ENCODE peak calls at places on chromosomes 5 and 9, in nine cellular contexts. N, O, X, W, H, S, Q, L and I are unnamed samples.
A peak's percentile ranks its signal among the peaks of the same experiment; 100 is the strongest.

GRCh38 chr9:29208670-29209069 is 1635.4 kb upstream of the C9orf72 start:
- DNase-seq in W (no peak), H (peak; percentile 6), Q (peak; percentile 84), N (no peak), X (no peak), L (no peak), S (no peak), O (peak; percentile 13), I (no peak)

GRCh38 chr9:78363221-78363620 is 66.3 kb downstream of the PSAT1 start:
- DNase-seq in L (peak; percentile 89), X (no peak), Q (no peak), S (no peak), O (no peak), H (no peak), W (peak; percentile 28), N (no peak), I (peak; percentile 85)

GRCh38 chr9:136021171-136021890 is 60.2 kb upstream of the UBAC1 start:
- DNase-seq in N (no peak), L (peak; percentile 65), O (no peak), W (no peak), H (peak; percentile 72), X (no peak), S (no peak), Q (no peak), I (no peak)

GRCh38 chr9:13823021-13823420 is 490.9 kb downstream of the NFIB start:
- DNase-seq in H (no peak), X (no peak), L (no peak), N (no peak), Q (no peak), O (no peak), W (no peak), S (no peak), I (no peak)

GRCh38 chr9:105038057-105038456 is 110.1 kb upstream of the ABCA1 start:
- DNase-seq in O (no peak), W (no peak), X (no peak), S (no peak), Q (no peak), L (no peak), H (no peak), N (no peak), I (no peak)

GRCh38 chr5:168790691-168791230 is 211.6 kb upstream of the PANK3 start:
- DNase-seq in S (no peak), L (no peak), H (no peak), X (no peak), W (no peak), Q (no peak), O (no peak), N (no peak), I (no peak)

GRCh38 chr5:155259648-155260047 is 246.1 kb downstream of the KIF4B start:
- DNase-seq in O (no peak), S (no peak), X (no peak), H (no peak), L (no peak), Q (no peak), W (no peak), N (no peak), I (no peak)

GRCh38 chr5:124783794-124784193 is 37.4 kb upstream of the ZNF608 start:
- DNase-seq in Q (no peak), N (no peak), H (no peak), S (no peak), W (no peak), O (no peak), L (no peak), X (no peak), I (peak; percentile 41)

GRCh38 chr5:127892467-127893207 is 189.4 kb downstream of the CCDC192 start:
- DNase-seq in N (no peak), O (peak; percentile 72), L (no peak), W (no peak), S (no peak), H (no peak), X (peak; percentile 59), Q (peak; percentile 47), I (no peak)

GRCh38 chr9:109705515-109705914 is 74.5 kb upstream of the PALM2AKAP2 start:
- DNase-seq in W (no peak), N (peak; percentile 8), X (peak; percentile 32), H (peak; percentile 39), S (no peak), O (peak; percentile 46), L (peak; percentile 58), Q (peak; percentile 3), I (peak; percentile 56)

GRCh38 chr9:38384990-38385848 is 7.3 kb upstream of the ALDH1B1 start:
- DNase-seq in O (no peak), L (no peak), H (peak; percentile 22), N (no peak), X (no peak), W (no peak), S (no peak), Q (no peak), I (no peak)

GRCh38 chr5:32583582-32584232 is 1.6 kb upstream of the SUB1 start:
- DNase-seq in Q (no peak), S (no peak), L (no peak), X (no peak), N (no peak), O (no peak), W (no peak), H (peak; percentile 57), I (no peak)

GRCh38 chr5:66666778-66667177 is 70.6 kb downstream of the MAST4 start:
- DNase-seq in X (no peak), O (no peak), N (no peak), H (peak; percentile 16), S (no peak), L (no peak), Q (no peak), W (no peak), I (no peak)

GRCh38 chr9:19232830-19233194 is 2.3 kb downstream of the DENND4C start:
- DNase-seq in X (no peak), Q (peak; percentile 1), H (no peak), O (no peak), S (no peak), N (no peak), L (peak; percentile 82), W (no peak), I (peak; percentile 19)

GRCh38 chr5:154826-155225 is 36.5 kb upstream of the LRRC14B start:
- DNase-seq in L (no peak), O (no peak), X (no peak), Q (no peak), N (no peak), W (no peak), S (no peak), H (no peak), I (no peak)

GRCh38 chr9:16555802-16556201 is 314.7 kb downstream of the BNC2 start:
- DNase-seq in S (no peak), L (no peak), X (no peak), N (no peak), O (no peak), W (no peak), Q (no peak), H (no peak), I (no peak)

GRCh38 chr5:307306-307705 is 14.2 kb upstream of the AHRR start:
- DNase-seq in Q (no peak), H (no peak), W (no peak), O (no peak), X (no peak), S (no peak), N (no peak), L (no peak), I (no peak)

GRCh38 chr5:123844873-123845272 is 332.9 kb downstream of the CSNK1G3 start:
- DNase-seq in N (no peak), H (no peak), S (no peak), Q (no peak), W (no peak), O (no peak), L (no peak), X (no peak), I (no peak)

GRCh38 chr9:129328357-129329103 is 150.5 kb upstream of the IER5L start:
- DNase-seq in N (no peak), Q (no peak), X (no peak), H (no peak), S (no peak), O (no peak), L (peak; percentile 91), W (no peak), I (no peak)

GRCh38 chr5:96836817-96837216 is 29.1 kb upstream of the ERAP1 start:
- DNase-seq in H (no peak), Q (no peak), W (no peak), L (no peak), X (no peak), O (no peak), N (no peak), S (no peak), I (no peak)
- H3K4me3 ChIP-seq in H (no peak overlapping the region), Q (no peak overlapping the region), W (no peak overlapping the region), L (no peak overlapping the region), X (no peak overlapping the region), O (no peak overlapping the region), N (no peak overlapping the region), S (no peak overlapping the region), I (no peak overlapping the region)

DNA sequence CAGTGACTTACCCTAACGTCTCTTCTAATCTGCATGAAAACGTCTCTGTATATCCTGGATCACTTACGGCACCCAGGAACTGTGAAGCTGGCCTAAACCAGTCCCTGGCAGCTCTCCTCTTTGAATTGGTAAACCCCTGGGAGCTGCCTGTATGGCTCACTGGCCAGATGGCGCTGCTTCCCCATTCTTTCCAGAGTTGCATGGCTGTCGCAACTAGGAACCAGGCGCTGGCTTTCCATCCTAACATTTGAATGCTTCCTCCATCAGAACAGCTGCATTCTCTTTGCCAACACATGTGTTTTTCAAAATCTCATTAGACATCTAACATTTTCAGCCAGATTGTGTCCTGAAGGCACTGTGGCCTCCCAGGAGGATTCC is 8.0 kb upstream of the PCA3 start:
- DNase-seq in H (peak; percentile 75), X (no peak), W (peak; percentile 6), O (peak; percentile 42), L (no peak), S (no peak), Q (peak; percentile 32), N (no peak), I (peak; percentile 73)
- TF ChIP-seq CTCF in H (peak; percentile 49), X (peak; percentile 33), W (no peak), O (peak; percentile 37), L (peak; percentile 22), S (no peak), Q (peak; percentile 42), N (peak; percentile 56), I (no peak)

GRCh38 chr9:37002036-37002412 is 32.0 kb downstream of the PAX5 start:
- DNase-seq in O (no peak), H (no peak), N (no peak), W (no peak), L (no peak), X (no peak), Q (no peak), S (no peak), I (no peak)
- H3K4me3 ChIP-seq in O (no peak overlapping the region), H (peak overlapping the region; percentile 69), N (no peak overlapping the region), W (no peak overlapping the region), L (no peak overlapping the region), X (no peak overlapping the region), Q (no peak overlapping the region), S (peak overlapping the region; percentile 19), I (no peak overlapping the region)

GRCh38 chr5:163531272-163531671 is 25.9 kb downstream of the MAT2B start:
- DNase-seq in S (no peak), H (peak; percentile 74), N (no peak), Q (no peak), O (no peak), W (no peak), X (no peak), L (no peak), I (no peak)
- TF ChIP-seq CTCF in S (no peak), H (no peak), N (no peak), Q (no peak), O (no peak), W (no peak), X (no peak), L (no peak), I (no peak)